ENCODE peak calls at places on chromosomes 6 and 20, in ten cellular contexts. One of them, this sample, is unnamed.

GRCh38 chr6:100160913-100161312 is 166.9 kb upstream of the MCHR2 start:
- DNase-seq in breast epithelium: no peak
- DNase-seq in AG09309: no peak
- DNase-seq in left ventricle myocardium inferior: no peak
- DNase-seq in cardiac muscle cell: no peak
- DNase-seq in A549: no peak
- DNase-seq in endodermal cell: peak; percentile 77
- DNase-seq in astrocyte of the cerebellum: no peak
- DNase-seq in nephron progenitor cell: no peak
- DNase-seq in sigmoid colon: no peak
- DNase-seq in this sample: no peak

GRCh38 chr6:161152904-161153662 is 120.8 kb downstream of the AGPAT4 start:
- DNase-seq in breast epithelium: no peak
- DNase-seq in AG09309: no peak
- DNase-seq in left ventricle myocardium inferior: no peak
- DNase-seq in cardiac muscle cell: peak; percentile 14
- DNase-seq in A549: no peak
- DNase-seq in endodermal cell: no peak
- DNase-seq in astrocyte of the cerebellum: no peak
- DNase-seq in nephron progenitor cell: no peak
- DNase-seq in sigmoid colon: peak; percentile 67
- DNase-seq in this sample: no peak

GRCh38 chr6:46914279-46914810 is 7.4 kb downstream of the ADGRF5 start:
- DNase-seq in breast epithelium: no peak
- DNase-seq in AG09309: no peak
- DNase-seq in left ventricle myocardium inferior: no peak
- DNase-seq in cardiac muscle cell: no peak
- DNase-seq in A549: no peak
- DNase-seq in endodermal cell: no peak
- DNase-seq in astrocyte of the cerebellum: no peak
- DNase-seq in nephron progenitor cell: no peak
- DNase-seq in sigmoid colon: no peak
- DNase-seq in this sample: no peak

GRCh38 chr20:61752576-61752975 is 313.1 kb downstream of the TAF4 start:
- DNase-seq in breast epithelium: no peak
- DNase-seq in AG09309: no peak
- DNase-seq in left ventricle myocardium inferior: no peak
- DNase-seq in cardiac muscle cell: no peak
- DNase-seq in A549: no peak
- DNase-seq in endodermal cell: no peak
- DNase-seq in astrocyte of the cerebellum: no peak
- DNase-seq in nephron progenitor cell: no peak
- DNase-seq in sigmoid colon: no peak
- DNase-seq in this sample: no peak

GRCh38 chr20:23445596-23446217 is 6.2 kb downstream of the CSTL1 start:
- DNase-seq in breast epithelium: no peak
- DNase-seq in AG09309: peak; percentile 29
- DNase-seq in left ventricle myocardium inferior: no peak
- DNase-seq in cardiac muscle cell: peak; percentile 55
- DNase-seq in A549: peak; percentile 45
- DNase-seq in endodermal cell: no peak
- DNase-seq in astrocyte of the cerebellum: no peak
- DNase-seq in nephron progenitor cell: no peak
- DNase-seq in sigmoid colon: no peak
- DNase-seq in this sample: no peak

GRCh38 chr20:58624687-58625086 is 26.4 kb upstream of the STX16 start:
- DNase-seq in breast epithelium: no peak
- DNase-seq in AG09309: no peak
- DNase-seq in left ventricle myocardium inferior: no peak
- DNase-seq in cardiac muscle cell: no peak
- DNase-seq in A549: no peak
- DNase-seq in endodermal cell: no peak
- DNase-seq in astrocyte of the cerebellum: no peak
- DNase-seq in nephron progenitor cell: no peak
- DNase-seq in sigmoid colon: no peak
- DNase-seq in this sample: no peak

GRCh38 chr20:20520776-20521175 is 152.9 kb downstream of the INSM1 start:
- DNase-seq in breast epithelium: no peak
- DNase-seq in AG09309: peak; percentile 20
- DNase-seq in left ventricle myocardium inferior: no peak
- DNase-seq in cardiac muscle cell: peak; percentile 6
- DNase-seq in A549: no peak
- DNase-seq in endodermal cell: no peak
- DNase-seq in astrocyte of the cerebellum: no peak
- DNase-seq in nephron progenitor cell: no peak
- DNase-seq in sigmoid colon: no peak
- DNase-seq in this sample: no peak

GRCh38 chr6:111707773-111708172 is 102.1 kb upstream of the TRAF3IP2 start:
- DNase-seq in breast epithelium: no peak
- DNase-seq in AG09309: no peak
- DNase-seq in left ventricle myocardium inferior: no peak
- DNase-seq in cardiac muscle cell: no peak
- DNase-seq in A549: no peak
- DNase-seq in endodermal cell: no peak
- DNase-seq in astrocyte of the cerebellum: no peak
- DNase-seq in nephron progenitor cell: no peak
- DNase-seq in sigmoid colon: no peak
- DNase-seq in this sample: no peak

GRCh38 chr6:139372326-139373153 is 1.9 kb downstream of the CITED2 start:
- DNase-seq in breast epithelium: no peak
- DNase-seq in AG09309: no peak
- DNase-seq in left ventricle myocardium inferior: no peak
- DNase-seq in cardiac muscle cell: peak; percentile 37
- DNase-seq in A549: no peak
- DNase-seq in endodermal cell: no peak
- DNase-seq in astrocyte of the cerebellum: no peak
- DNase-seq in nephron progenitor cell: no peak
- DNase-seq in sigmoid colon: no peak
- DNase-seq in this sample: no peak

GRCh38 chr20:39283464-39283863 is 321.3 kb downstream of the DHX35 start:
- DNase-seq in breast epithelium: no peak
- DNase-seq in AG09309: no peak
- DNase-seq in left ventricle myocardium inferior: no peak
- DNase-seq in cardiac muscle cell: no peak
- DNase-seq in A549: no peak
- DNase-seq in endodermal cell: no peak
- DNase-seq in astrocyte of the cerebellum: no peak
- DNase-seq in nephron progenitor cell: no peak
- DNase-seq in sigmoid colon: no peak
- DNase-seq in this sample: no peak

GRCh38 chr6:109939654-109940053 is 38.5 kb upstream of the GPR6 start:
- DNase-seq in breast epithelium: no peak
- DNase-seq in AG09309: no peak
- DNase-seq in left ventricle myocardium inferior: no peak
- DNase-seq in cardiac muscle cell: no peak
- DNase-seq in A549: no peak
- DNase-seq in endodermal cell: no peak
- DNase-seq in astrocyte of the cerebellum: no peak
- DNase-seq in nephron progenitor cell: no peak
- DNase-seq in sigmoid colon: no peak
- DNase-seq in this sample: no peak

GRCh38 chr6:53090576-53090975 is 25.4 kb downstream of the FBXO9 start:
- DNase-seq in breast epithelium: no peak
- DNase-seq in AG09309: no peak
- DNase-seq in left ventricle myocardium inferior: no peak
- DNase-seq in cardiac muscle cell: peak; percentile 31
- DNase-seq in A549: no peak
- DNase-seq in endodermal cell: no peak
- DNase-seq in astrocyte of the cerebellum: no peak
- DNase-seq in nephron progenitor cell: no peak
- DNase-seq in sigmoid colon: no peak
- DNase-seq in this sample: no peak

GRCh38 chr20:11271920-11272594 is 598.3 kb upstream of the JAG1 start:
- DNase-seq in breast epithelium: no peak
- DNase-seq in AG09309: no peak
- DNase-seq in left ventricle myocardium inferior: no peak
- DNase-seq in cardiac muscle cell: no peak
- DNase-seq in A549: no peak
- DNase-seq in endodermal cell: no peak
- DNase-seq in astrocyte of the cerebellum: no peak
- DNase-seq in nephron progenitor cell: no peak
- DNase-seq in sigmoid colon: no peak
- DNase-seq in this sample: peak; percentile 45

GRCh38 chr6:142680308-142680707 is 264.7 kb downstream of the HIVEP2 start:
- DNase-seq in breast epithelium: peak; percentile 20
- DNase-seq in AG09309: no peak
- DNase-seq in left ventricle myocardium inferior: no peak
- DNase-seq in cardiac muscle cell: peak; percentile 38
- DNase-seq in A549: no peak
- DNase-seq in endodermal cell: no peak
- DNase-seq in astrocyte of the cerebellum: peak; percentile 19
- DNase-seq in nephron progenitor cell: no peak
- DNase-seq in sigmoid colon: no peak
- DNase-seq in this sample: no peak

GRCh38 chr20:44494681-44495080 is 19.0 kb downstream of the TTPAL start:
- DNase-seq in breast epithelium: no peak
- DNase-seq in AG09309: no peak
- DNase-seq in left ventricle myocardium inferior: no peak
- DNase-seq in cardiac muscle cell: no peak
- DNase-seq in A549: no peak
- DNase-seq in endodermal cell: no peak
- DNase-seq in astrocyte of the cerebellum: no peak
- DNase-seq in nephron progenitor cell: no peak
- DNase-seq in sigmoid colon: no peak
- DNase-seq in this sample: no peak

GRCh38 chr20:44495257-44495656 is 19.6 kb downstream of the TTPAL start:
- DNase-seq in breast epithelium: no peak
- DNase-seq in AG09309: peak; percentile 73
- DNase-seq in left ventricle myocardium inferior: no peak
- DNase-seq in cardiac muscle cell: peak; percentile 73
- DNase-seq in A549: peak; percentile 78
- DNase-seq in endodermal cell: no peak
- DNase-seq in astrocyte of the cerebellum: no peak
- DNase-seq in nephron progenitor cell: no peak
- DNase-seq in sigmoid colon: no peak
- DNase-seq in this sample: no peak

GRCh38 chr20:44495802-44496481 is 20.3 kb downstream of the TTPAL start:
- DNase-seq in breast epithelium: no peak
- DNase-seq in AG09309: peak; percentile 99
- DNase-seq in left ventricle myocardium inferior: no peak
- DNase-seq in cardiac muscle cell: peak; percentile 58
- DNase-seq in A549: peak; percentile 89
- DNase-seq in endodermal cell: no peak
- DNase-seq in astrocyte of the cerebellum: peak; percentile 68
- DNase-seq in nephron progenitor cell: no peak
- DNase-seq in sigmoid colon: peak; percentile 28
- DNase-seq in this sample: no peak

GRCh38 chr20:44491635-44492395 is 16.1 kb downstream of the TTPAL start:
- DNase-seq in breast epithelium: no peak
- DNase-seq in AG09309: no peak
- DNase-seq in left ventricle myocardium inferior: no peak
- DNase-seq in cardiac muscle cell: peak; percentile 51
- DNase-seq in A549: no peak
- DNase-seq in endodermal cell: peak; percentile 60
- DNase-seq in astrocyte of the cerebellum: no peak
- DNase-seq in nephron progenitor cell: no peak
- DNase-seq in sigmoid colon: peak; percentile 84
- DNase-seq in this sample: no peak

GRCh38 chr20:44494266-44494665 is 18.6 kb downstream of the TTPAL start:
- DNase-seq in breast epithelium: no peak
- DNase-seq in AG09309: no peak
- DNase-seq in left ventricle myocardium inferior: no peak
- DNase-seq in cardiac muscle cell: no peak
- DNase-seq in A549: peak; percentile 28
- DNase-seq in endodermal cell: no peak
- DNase-seq in astrocyte of the cerebellum: peak; percentile 49
- DNase-seq in nephron progenitor cell: no peak
- DNase-seq in sigmoid colon: no peak
- DNase-seq in this sample: no peak
- TF ChIP-seq CTCF in breast epithelium: no peak
- TF ChIP-seq CTCF in AG09309: no peak
- TF ChIP-seq CTCF in left ventricle myocardium inferior: no peak
- TF ChIP-seq CTCF in cardiac muscle cell: no peak
- TF ChIP-seq CTCF in A549: no peak
- TF ChIP-seq CTCF in endodermal cell: no peak
- TF ChIP-seq CTCF in astrocyte of the cerebellum: no peak
- TF ChIP-seq CTCF in nephron progenitor cell: no peak
- TF ChIP-seq CTCF in sigmoid colon: no peak
- TF ChIP-seq CTCF in this sample: no peak

DNA sequence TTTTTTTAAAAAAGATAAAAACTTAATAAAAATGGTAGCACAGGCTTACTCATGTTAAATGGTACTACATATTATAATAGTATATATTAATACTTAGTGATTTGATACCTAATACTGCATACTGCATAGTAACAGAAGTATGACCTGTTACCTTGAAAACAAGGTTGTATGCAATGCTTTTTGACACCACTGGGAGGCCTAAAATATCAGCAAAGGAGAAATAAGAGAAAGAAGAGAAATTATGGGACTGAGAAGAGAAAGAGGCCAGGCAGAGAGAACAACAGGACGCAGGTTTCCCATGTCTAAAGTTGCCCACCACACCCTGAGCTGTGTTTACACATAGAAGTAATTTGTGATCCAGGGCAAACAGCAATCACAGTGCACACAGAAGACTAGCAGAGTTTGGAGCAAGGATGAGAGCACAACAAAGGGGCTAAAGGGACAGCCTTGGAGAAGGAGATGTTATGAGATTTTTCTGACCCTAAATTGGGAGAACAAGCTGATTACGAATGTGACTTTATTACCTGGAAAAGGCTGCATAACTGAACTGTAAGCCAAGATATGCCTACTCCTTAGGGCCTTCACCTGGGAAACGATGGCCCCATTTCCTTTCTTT is 73.2 kb downstream of the ROS1 start:
- DNase-seq in breast epithelium: no peak
- DNase-seq in AG09309: no peak
- DNase-seq in left ventricle myocardium inferior: no peak
- DNase-seq in cardiac muscle cell: peak; percentile 43
- DNase-seq in A549: peak; percentile 36
- DNase-seq in endodermal cell: no peak
- DNase-seq in astrocyte of the cerebellum: peak; percentile 11
- DNase-seq in nephron progenitor cell: no peak
- DNase-seq in sigmoid colon: no peak
- DNase-seq in this sample: no peak
- TF ChIP-seq CTCF in breast epithelium: no peak
- TF ChIP-seq CTCF in AG09309: peak; percentile 62
- TF ChIP-seq CTCF in left ventricle myocardium inferior: peak; percentile 58
- TF ChIP-seq CTCF in cardiac muscle cell: peak; percentile 60
- TF ChIP-seq CTCF in A549: peak; percentile 54
- TF ChIP-seq CTCF in endodermal cell: peak; percentile 74
- TF ChIP-seq CTCF in astrocyte of the cerebellum: peak; percentile 54
- TF ChIP-seq CTCF in nephron progenitor cell: peak; percentile 58
- TF ChIP-seq CTCF in sigmoid colon: peak; percentile 9
- TF ChIP-seq CTCF in this sample: peak; percentile 70

GRCh38 chr6:88572449-88573139 is 390.8 kb downstream of the RNGTT start:
- DNase-seq in breast epithelium: no peak
- DNase-seq in AG09309: no peak
- DNase-seq in left ventricle myocardium inferior: no peak
- DNase-seq in cardiac muscle cell: no peak
- DNase-seq in A549: no peak
- DNase-seq in endodermal cell: no peak
- DNase-seq in astrocyte of the cerebellum: no peak
- DNase-seq in nephron progenitor cell: no peak
- DNase-seq in sigmoid colon: no peak
- DNase-seq in this sample: no peak
- TF ChIP-seq CTCF in breast epithelium: no peak
- TF ChIP-seq CTCF in AG09309: no peak
- TF ChIP-seq CTCF in left ventricle myocardium inferior: no peak
- TF ChIP-seq CTCF in cardiac muscle cell: no peak
- TF ChIP-seq CTCF in A549: no peak
- TF ChIP-seq CTCF in endodermal cell: no peak
- TF ChIP-seq CTCF in astrocyte of the cerebellum: no peak
- TF ChIP-seq CTCF in nephron progenitor cell: no peak
- TF ChIP-seq CTCF in sigmoid colon: no peak
- TF ChIP-seq CTCF in this sample: no peak

GRCh38 chr6:3835055-3835731 is 14.0 kb upstream of the FAM50B start:
- DNase-seq in breast epithelium: no peak
- DNase-seq in AG09309: no peak
- DNase-seq in left ventricle myocardium inferior: no peak
- DNase-seq in cardiac muscle cell: peak; percentile 59
- DNase-seq in A549: peak; percentile 46
- DNase-seq in endodermal cell: no peak
- DNase-seq in astrocyte of the cerebellum: no peak
- DNase-seq in nephron progenitor cell: no peak
- DNase-seq in sigmoid colon: peak; percentile 80
- DNase-seq in this sample: no peak
- TF ChIP-seq CTCF in breast epithelium: no peak
- TF ChIP-seq CTCF in AG09309: no peak
- TF ChIP-seq CTCF in left ventricle myocardium inferior: peak; percentile 17
- TF ChIP-seq CTCF in cardiac muscle cell: no peak
- TF ChIP-seq CTCF in A549: peak; percentile 26
- TF ChIP-seq CTCF in endodermal cell: peak; percentile 59
- TF ChIP-seq CTCF in astrocyte of the cerebellum: no peak
- TF ChIP-seq CTCF in nephron progenitor cell: no peak
- TF ChIP-seq CTCF in sigmoid colon: no peak
- TF ChIP-seq CTCF in this sample: no peak